ENCODE peak calls at places on chromosomes 3 and 15, in five cellular contexts. K, Y, D, Q and U are unnamed samples.

GRCh38 chr15:37133619-37134018 is 33.3 kb upstream of the MEIS2 start:
- DNase-seq in K (peak), Y (no peak), D (no peak), Q (peak), U (no peak)

GRCh38 chr15:89523101-89523500 is 26.7 kb upstream of the RHCG start:
- DNase-seq in K (no peak), Y (no peak), D (no peak), Q (no peak), U (no peak)

GRCh38 chr3:132984181-132984580 is 54.0 kb upstream of the TMEM108 start:
- DNase-seq in K (no peak), Y (no peak), D (no peak), Q (no peak), U (no peak)

GRCh38 chr3:151925876-151926275 is 52.4 kb downstream of the SUCNR1 start:
- DNase-seq in K (peak), Y (no peak), D (no peak), Q (peak), U (peak)

GRCh38 chr15:22902046-22902445 is 63.6 kb downstream of the NIPA2 start:
- DNase-seq in K (no peak), Y (no peak), D (no peak), Q (no peak), U (no peak)

GRCh38 chr15:74212494-74212893 is 9.9 kb upstream of the STRA6 start:
- DNase-seq in K (no peak), Y (no peak), D (no peak), Q (no peak), U (no peak)

GRCh38 chr3:64343692-64344440 is 118.6 kb upstream of the PRICKLE2 start:
- DNase-seq in K (peak), Y (no peak), D (no peak), Q (peak), U (no peak)

GRCh38 chr3:17238029-17238428 is 353.3 kb downstream of the PLCL2 start:
- DNase-seq in K (peak), Y (no peak), D (no peak), Q (no peak), U (peak)

GRCh38 chr3:46883252-46884185 is 6.0 kb downstream of the PTH1R start:
- DNase-seq in K (no peak), Y (no peak), D (no peak), Q (peak), U (peak)

GRCh38 chr3:128619146-128619890 is 31.3 kb downstream of the RPN1 start:
- DNase-seq in K (peak), Y (no peak), D (no peak), Q (peak), U (peak)

GRCh38 chr3:33153782-33154181 is 40.0 kb downstream of the CRTAP start:
- DNase-seq in K (no peak), Y (no peak), D (no peak), Q (no peak), U (no peak)

GRCh38 chr15:62145015-62145735 is 19.9 kb downstream of the C2CD4B start:
- DNase-seq in K (no peak), Y (no peak), D (no peak), Q (no peak), U (no peak)

GRCh38 chr3:72738752-72739520 is 109.3 kb downstream of the SHQ1 start:
- DNase-seq in K (no peak), Y (peak), D (peak), Q (no peak), U (no peak)

GRCh38 chr3:190449801-190450200 is at the start of gene TMEM207:
- DNase-seq in K (no peak), Y (no peak), D (no peak), Q (no peak), U (no peak)

GRCh38 chr15:78951841-78952238 is 7.0 kb upstream of the CTSH start:
- DNase-seq in K (peak), Y (no peak), D (no peak), Q (peak), U (peak)

GRCh38 chr3:123559040-123559861 is 25.6 kb downstream of the HACD2 start:
- DNase-seq in K (peak), Y (no peak), D (peak), Q (peak), U (peak)

GRCh38 chr15:89186798-89187197 is 34.6 kb downstream of the RLBP1 start:
- DNase-seq in K (no peak), Y (no peak), D (no peak), Q (no peak), U (no peak)

GRCh38 chr15:45391746-45392711 is 13.7 kb upstream of the GATM start:
- DNase-seq in K (no peak), Y (no peak), D (no peak), Q (no peak), U (no peak)

GRCh38 chr3:69385033-69385722 is 710 bp downstream of the FRMD4B start:
- DNase-seq in K (no peak), Y (no peak), D (no peak), Q (no peak), U (no peak)

GRCh38 chr3:181700168-181701087 is 11.3 kb upstream of the SOX2 start:
- DNase-seq in K (peak), Y (peak), D (peak), Q (peak), U (peak)

GRCh38 chr3:50358927-50359759 is at the start of gene TMEM115:
- DNase-seq in K (peak), Y (peak), D (peak), Q (peak), U (peak)

GRCh38 chr15:73369073-73369694 is 426 bp upstream of the HCN4 start:
- DNase-seq in K (no peak), Y (no peak), D (no peak), Q (no peak), U (no peak)

GRCh38 chr3:158709666-158710083 is 22.6 kb downstream of the RARRES1 start:
- DNase-seq in K (peak), Y (no peak), D (no peak), Q (peak), U (peak)

GRCh38 chr3:49701388-49702077 is 12.2 kb downstream of the RNF123 start:
- DNase-seq in K (no peak), Y (peak), D (no peak), Q (no peak), U (no peak)

GRCh38 chr3:143808999-143809700 is 39.1 kb downstream of the SLC9A9 start:
- DNase-seq in K (peak), Y (no peak), D (no peak), Q (no peak), U (no peak)

GRCh38 chr3:143812411-143812968 is 35.8 kb downstream of the SLC9A9 start:
- DNase-seq in K (no peak), Y (no peak), D (no peak), Q (peak), U (no peak)

GRCh38 chr3:143811602-143812001 is 36.7 kb downstream of the SLC9A9 start:
- DNase-seq in K (no peak), Y (no peak), D (no peak), Q (no peak), U (no peak)

GRCh38 chr3:143810866-143811265 is 37.4 kb downstream of the SLC9A9 start:
- DNase-seq in K (no peak), Y (no peak), D (no peak), Q (no peak), U (no peak)

GRCh38 chr3:143814358-143814968 is 33.8 kb downstream of the SLC9A9 start:
- DNase-seq in K (no peak), Y (no peak), D (no peak), Q (no peak), U (no peak)
- H2AFZ ChIP-seq in K (no peak), Y (no peak), D (no peak), Q (no peak), U (no peak)

DNA sequence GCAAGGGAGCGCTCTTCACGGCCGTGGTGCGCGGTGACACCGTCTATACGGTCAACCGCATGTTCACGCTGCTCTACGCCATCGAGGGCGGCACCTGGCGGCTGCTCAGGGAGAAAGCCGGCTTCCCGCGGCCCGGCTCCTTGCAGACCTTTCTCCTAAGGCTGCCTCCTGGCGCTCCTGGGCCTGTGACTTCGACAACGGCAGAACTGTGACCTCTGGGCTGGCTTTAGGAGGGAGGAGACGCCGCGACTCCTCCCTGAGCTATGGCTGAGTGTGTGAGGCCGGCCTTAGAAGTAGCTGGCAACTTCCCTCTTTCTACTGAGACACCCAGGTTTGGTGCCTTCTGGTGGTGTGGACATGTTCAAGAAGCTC is 1.4 kb downstream of the KBTBD13 start:
- DNase-seq in K (no peak), Y (peak), D (no peak), Q (no peak), U (peak)
- H4K91ac ChIP-seq in K (no peak), Y (no peak), D (no peak), Q (no peak), U (no peak)

DNA sequence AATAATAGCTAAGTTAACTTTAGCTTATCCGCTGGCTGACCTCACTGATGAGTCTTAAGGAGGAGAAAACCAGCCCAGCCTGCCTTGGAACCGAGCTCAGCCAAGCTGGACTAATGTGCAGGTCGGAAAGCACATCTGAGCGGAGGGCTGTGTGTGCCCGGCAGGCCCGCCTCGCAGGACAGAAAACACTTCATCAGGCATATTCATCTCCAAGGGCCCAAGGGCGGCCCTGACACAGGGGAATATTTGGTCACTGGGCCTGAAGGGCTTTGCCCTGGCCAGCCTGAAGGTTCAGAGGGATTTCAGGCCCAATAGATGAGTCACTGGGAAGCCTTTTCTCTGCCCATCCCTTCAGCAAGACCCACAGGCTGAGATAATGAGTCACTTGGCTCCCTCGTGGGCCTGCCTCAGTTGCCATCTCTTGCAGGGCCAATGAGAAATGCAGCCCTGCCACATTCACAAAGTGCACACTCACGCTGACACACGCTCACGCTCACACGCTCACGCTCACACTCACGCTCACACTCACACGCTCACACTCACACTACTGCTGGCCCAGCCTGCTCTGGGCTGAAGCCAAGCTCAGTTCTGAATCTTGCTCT is 75.0 kb downstream of the SLC12A8 start:
- DNase-seq in K (peak), Y (no peak), D (no peak), Q (peak), U (peak)
- H2AK5ac ChIP-seq in K (peak), Y (no peak), D (peak), Q (no peak), U (no peak)

DNA sequence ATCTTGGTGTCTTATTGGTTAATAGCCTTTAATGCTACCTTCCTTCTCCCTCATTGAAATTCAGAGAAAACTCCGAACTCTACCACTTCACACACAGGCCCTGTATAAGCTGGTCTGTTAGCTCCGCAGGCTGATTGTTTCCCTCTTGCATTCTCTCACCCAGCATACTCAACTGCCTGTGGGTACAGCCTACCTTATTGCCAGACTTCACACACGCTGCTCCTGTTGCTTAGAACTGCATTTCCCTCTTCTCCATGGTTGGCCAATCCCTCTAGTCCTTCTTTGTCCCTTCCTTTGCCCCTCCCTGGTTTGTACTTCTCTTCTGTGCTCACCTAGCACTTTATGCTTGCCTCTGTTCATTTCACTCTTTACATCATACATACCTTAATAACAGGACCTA is 92.9 kb upstream of the PRTG start:
- DNase-seq in K (no peak), Y (no peak), D (no peak), Q (no peak), U (no peak)
- H2AFZ ChIP-seq in K (no peak), Y (no peak), D (no peak), Q (no peak), U (no peak)

GRCh38 chr3:14401692-14402303 is 608 bp upstream of the SLC6A6 start:
- DNase-seq in K (no peak), Y (no peak), D (no peak), Q (no peak), U (no peak)
- H4K91ac ChIP-seq in K (peak), Y (no peak), D (peak), Q (peak), U (peak)